ENCODE peak calls at places on chromosomes 4 and X, in seven cellular contexts. One of them, this sample, is unnamed. For H3K4me1, the result is how much of the 10 kb centered on the place peaks cover.

GRCh38 chr4:150006197-150006596 is 72.0 kb upstream of the DCLK2 start:
- DNase-seq in endothelial cell of umbilical vein: no peak
- DNase-seq in heart left ventricle: no peak
- DNase-seq in stomach: no peak
- DNase-seq in tibial nerve: no peak
- DNase-seq in IMR-90: peak
- DNase-seq in ovary: no peak
- DNase-seq in this sample: no peak

GRCh38 chrX:81925812-81926211 is 723.9 kb downstream of the SH3BGRL start:
- DNase-seq in tibial nerve: no peak
- DNase-seq in IMR-90: no peak
- DNase-seq in ovary: no peak
- DNase-seq in endothelial cell of umbilical vein: no peak
- DNase-seq in stomach: no peak
- DNase-seq in heart left ventricle: no peak
- DNase-seq in this sample: no peak

GRCh38 chrX:101462892-101463291 is 22.4 kb upstream of the ARMCX4 start:
- DNase-seq in tibial nerve: no peak
- DNase-seq in heart left ventricle: no peak
- DNase-seq in stomach: no peak
- DNase-seq in ovary: no peak
- DNase-seq in endothelial cell of umbilical vein: peak
- DNase-seq in IMR-90: peak
- DNase-seq in this sample: no peak

GRCh38 chr4:79042079-79042674 is 102.9 kb upstream of the PAQR3 start:
- DNase-seq in stomach: no peak
- DNase-seq in tibial nerve: no peak
- DNase-seq in endothelial cell of umbilical vein: peak
- DNase-seq in IMR-90: peak
- DNase-seq in heart left ventricle: no peak
- DNase-seq in ovary: no peak
- DNase-seq in this sample: no peak

GRCh38 chr4:7817877-7818675 is 121.6 kb downstream of the AFAP1 start:
- DNase-seq in ovary: peak
- DNase-seq in stomach: no peak
- DNase-seq in heart left ventricle: no peak
- DNase-seq in endothelial cell of umbilical vein: no peak
- DNase-seq in IMR-90: peak
- DNase-seq in tibial nerve: no peak
- DNase-seq in this sample: no peak

GRCh38 chr4:94758141-94758699 is 465 bp downstream of the BMPR1B start:
- DNase-seq in heart left ventricle: peak
- DNase-seq in IMR-90: no peak
- DNase-seq in stomach: no peak
- DNase-seq in ovary: peak
- DNase-seq in tibial nerve: peak
- DNase-seq in endothelial cell of umbilical vein: peak
- DNase-seq in this sample: no peak

GRCh38 chrX:132488092-132488749 is 617 bp downstream of the MBNL3 start:
- DNase-seq in stomach: no peak
- DNase-seq in IMR-90: peak
- DNase-seq in tibial nerve: no peak
- DNase-seq in endothelial cell of umbilical vein: peak
- DNase-seq in heart left ventricle: no peak
- DNase-seq in ovary: peak
- DNase-seq in this sample: no peak

GRCh38 chrX:16208601-16209000 is 41.3 kb downstream of the MAGEB17 start:
- DNase-seq in IMR-90: no peak
- DNase-seq in endothelial cell of umbilical vein: no peak
- DNase-seq in heart left ventricle: no peak
- DNase-seq in stomach: no peak
- DNase-seq in ovary: no peak
- DNase-seq in tibial nerve: no peak
- DNase-seq in this sample: no peak

GRCh38 chr4:98935633-98936032 is 6.7 kb upstream of the EIF4E start:
- DNase-seq in tibial nerve: no peak
- DNase-seq in ovary: no peak
- DNase-seq in heart left ventricle: no peak
- DNase-seq in stomach: no peak
- DNase-seq in IMR-90: no peak
- DNase-seq in endothelial cell of umbilical vein: no peak
- DNase-seq in this sample: no peak

GRCh38 chr4:126799971-126800722 is 832.6 kb upstream of the INTU start:
- DNase-seq in tibial nerve: no peak
- DNase-seq in stomach: no peak
- DNase-seq in heart left ventricle: no peak
- DNase-seq in IMR-90: peak
- DNase-seq in ovary: no peak
- DNase-seq in endothelial cell of umbilical vein: peak
- DNase-seq in this sample: no peak

GRCh38 chr4:99356992-99357391 is 4.4 kb upstream of the ADH1C start:
- DNase-seq in stomach: no peak
- DNase-seq in ovary: no peak
- DNase-seq in endothelial cell of umbilical vein: no peak
- DNase-seq in IMR-90: no peak
- DNase-seq in heart left ventricle: no peak
- DNase-seq in tibial nerve: no peak
- DNase-seq in this sample: no peak

GRCh38 chrX:17750436-17750835 is 13.1 kb downstream of the SCML1 start:
- DNase-seq in endothelial cell of umbilical vein: no peak
- DNase-seq in IMR-90: no peak
- DNase-seq in tibial nerve: no peak
- DNase-seq in stomach: no peak
- DNase-seq in ovary: no peak
- DNase-seq in heart left ventricle: no peak
- DNase-seq in this sample: no peak

GRCh38 chr4:182504440-182504839 is 261.2 kb downstream of the TENM3 start:
- DNase-seq in IMR-90: no peak
- DNase-seq in heart left ventricle: no peak
- DNase-seq in ovary: no peak
- DNase-seq in endothelial cell of umbilical vein: no peak
- DNase-seq in tibial nerve: no peak
- DNase-seq in stomach: no peak
- DNase-seq in this sample: no peak

GRCh38 chr4:42339935-42340406 is 57.3 kb upstream of the SHISA3 start:
- DNase-seq in heart left ventricle: peak
- DNase-seq in stomach: no peak
- DNase-seq in endothelial cell of umbilical vein: peak
- DNase-seq in IMR-90: peak
- DNase-seq in ovary: peak
- DNase-seq in tibial nerve: no peak
- DNase-seq in this sample: no peak

GRCh38 chrX:38437093-38437492 is 84.7 kb downstream of the OTC start:
- DNase-seq in ovary: no peak
- DNase-seq in stomach: no peak
- DNase-seq in IMR-90: peak
- DNase-seq in heart left ventricle: no peak
- DNase-seq in tibial nerve: no peak
- DNase-seq in endothelial cell of umbilical vein: no peak
- DNase-seq in this sample: no peak

GRCh38 chrX:114930227-114930626 is 87.2 kb downstream of the IL13RA2 start:
- DNase-seq in IMR-90: no peak
- DNase-seq in stomach: no peak
- DNase-seq in ovary: no peak
- DNase-seq in tibial nerve: no peak
- DNase-seq in endothelial cell of umbilical vein: no peak
- DNase-seq in heart left ventricle: no peak
- DNase-seq in this sample: no peak

GRCh38 chr4:64617813-64618212 is 208.6 kb upstream of the TECRL start:
- DNase-seq in stomach: no peak
- DNase-seq in IMR-90: no peak
- DNase-seq in tibial nerve: no peak
- DNase-seq in endothelial cell of umbilical vein: no peak
- DNase-seq in heart left ventricle: no peak
- DNase-seq in ovary: no peak
- DNase-seq in this sample: no peak

DNA sequence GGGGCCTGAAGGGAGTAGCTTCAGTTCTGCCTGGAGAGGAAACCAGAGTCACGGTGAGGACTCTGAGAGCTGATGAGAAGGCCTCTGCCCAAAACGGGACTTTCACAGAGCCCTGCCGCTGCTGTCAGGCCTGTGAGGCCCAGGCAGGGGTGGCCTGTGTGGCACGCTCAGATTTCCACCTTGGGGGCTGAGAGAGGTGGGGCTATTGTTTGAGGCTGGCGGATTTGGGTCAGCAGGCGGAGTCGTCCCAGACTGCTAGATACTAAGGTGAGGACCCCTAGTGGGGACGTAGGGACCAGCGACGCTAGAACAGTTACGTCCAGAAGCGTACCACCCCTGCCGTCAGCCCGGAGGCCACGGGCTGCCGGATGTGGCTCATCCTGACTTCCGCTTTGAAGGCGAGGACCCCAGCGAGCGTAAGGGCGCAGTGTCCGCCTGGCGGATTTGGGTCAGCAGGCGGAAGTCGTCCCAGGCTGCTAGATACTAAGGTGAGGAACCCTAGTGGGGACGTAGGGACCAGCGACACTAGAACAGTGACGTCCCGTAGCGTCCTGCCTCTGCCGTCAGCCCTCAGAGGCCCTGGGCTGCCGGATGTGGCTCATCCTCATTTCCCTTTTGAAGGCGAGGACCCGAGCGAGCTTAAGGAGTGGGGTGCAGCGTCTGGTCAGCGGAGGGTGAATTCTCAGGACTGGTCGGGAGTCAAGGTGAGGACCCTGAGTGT is at the start of gene MAGEB1:
- DNase-seq in tibial nerve: no peak
- DNase-seq in ovary: no peak
- DNase-seq in heart left ventricle: no peak
- DNase-seq in stomach: no peak
- DNase-seq in IMR-90: no peak
- DNase-seq in endothelial cell of umbilical vein: no peak
- DNase-seq in this sample: no peak
- TF ChIP-seq POLR2A in tibial nerve: no peak
- TF ChIP-seq POLR2A in ovary: no peak
- TF ChIP-seq POLR2A in heart left ventricle: no peak
- TF ChIP-seq POLR2A in stomach: no peak
- TF ChIP-seq POLR2A in IMR-90: no peak
- TF ChIP-seq POLR2A in endothelial cell of umbilical vein: no peak
- TF ChIP-seq POLR2A in this sample: no peak

DNA sequence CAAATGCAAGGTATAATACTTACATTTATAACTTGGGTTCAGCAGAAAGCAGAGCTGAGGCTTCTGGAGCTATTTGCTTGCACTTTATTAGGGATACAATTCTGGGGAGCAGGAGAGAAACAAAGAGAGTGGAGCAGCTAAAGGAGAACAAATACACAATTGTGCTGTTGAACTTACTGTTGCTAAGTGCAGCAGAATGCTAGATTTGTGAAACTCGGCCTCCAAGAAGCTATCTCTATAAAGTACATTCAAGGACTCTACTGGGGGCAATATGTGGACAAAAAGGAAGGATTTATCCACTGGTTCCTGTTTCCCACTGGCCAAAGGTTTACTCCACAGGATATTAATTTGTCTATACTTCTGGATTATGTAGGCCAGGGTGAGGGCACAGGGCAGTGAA is 86.8 kb downstream of the PPP1R2C start:
- DNase-seq in heart left ventricle: no peak
- DNase-seq in endothelial cell of umbilical vein: no peak
- DNase-seq in ovary: no peak
- DNase-seq in stomach: no peak
- DNase-seq in tibial nerve: no peak
- DNase-seq in IMR-90: no peak
- DNase-seq in this sample: no peak
- H3K4me3 ChIP-seq in heart left ventricle: no peak
- H3K4me3 ChIP-seq in endothelial cell of umbilical vein: no peak
- H3K4me3 ChIP-seq in ovary: no peak
- H3K4me3 ChIP-seq in stomach: no peak
- H3K4me3 ChIP-seq in tibial nerve: no peak
- H3K4me3 ChIP-seq in IMR-90: no peak
- H3K4me3 ChIP-seq in this sample: no peak

GRCh38 chr4:153497988-153498967 is 32.1 kb downstream of the TMEM131L start:
- DNase-seq in endothelial cell of umbilical vein: no peak
- DNase-seq in IMR-90: peak
- DNase-seq in stomach: no peak
- DNase-seq in tibial nerve: no peak
- DNase-seq in ovary: no peak
- DNase-seq in heart left ventricle: no peak
- DNase-seq in this sample: no peak

GRCh38 chr4:153497091-153497531 is 31.0 kb downstream of the TMEM131L start:
- DNase-seq in ovary: no peak
- DNase-seq in endothelial cell of umbilical vein: peak
- DNase-seq in heart left ventricle: no peak
- DNase-seq in tibial nerve: no peak
- DNase-seq in IMR-90: peak
- DNase-seq in stomach: no peak
- DNase-seq in this sample: no peak

GRCh38 chr4:153502584-153502983 is 36.4 kb downstream of the TMEM131L start:
- DNase-seq in heart left ventricle: no peak
- DNase-seq in stomach: no peak
- DNase-seq in ovary: no peak
- DNase-seq in endothelial cell of umbilical vein: no peak
- DNase-seq in IMR-90: peak
- DNase-seq in tibial nerve: no peak
- DNase-seq in this sample: no peak

GRCh38 chr4:153499005-153499404 is 32.8 kb downstream of the TMEM131L start:
- DNase-seq in tibial nerve: no peak
- DNase-seq in stomach: no peak
- DNase-seq in heart left ventricle: no peak
- DNase-seq in ovary: no peak
- DNase-seq in endothelial cell of umbilical vein: no peak
- DNase-seq in IMR-90: no peak
- DNase-seq in this sample: no peak

GRCh38 chr4:153501578-153501977 is 35.4 kb downstream of the TMEM131L start:
- DNase-seq in IMR-90: no peak
- DNase-seq in heart left ventricle: no peak
- DNase-seq in endothelial cell of umbilical vein: no peak
- DNase-seq in ovary: no peak
- DNase-seq in stomach: no peak
- DNase-seq in tibial nerve: no peak
- DNase-seq in this sample: no peak
- H3K4me1 ChIP-seq in IMR-90: under half
- H3K4me1 ChIP-seq in heart left ventricle: under half
- H3K4me1 ChIP-seq in endothelial cell of umbilical vein: under half
- H3K4me1 ChIP-seq in ovary: under half
- H3K4me1 ChIP-seq in stomach: under half
- H3K4me1 ChIP-seq in tibial nerve: under half
- H3K4me1 ChIP-seq in this sample: under half

GRCh38 chrX:120253784-120254183 is 3.2 kb downstream of the ZBTB33 start:
- DNase-seq in endothelial cell of umbilical vein: no peak
- DNase-seq in stomach: no peak
- DNase-seq in heart left ventricle: no peak
- DNase-seq in ovary: no peak
- DNase-seq in tibial nerve: no peak
- DNase-seq in IMR-90: no peak
- DNase-seq in this sample: no peak

GRCh38 chrX:120251471-120252011 is 929 bp downstream of the ZBTB33 start:
- DNase-seq in tibial nerve: no peak
- DNase-seq in ovary: peak
- DNase-seq in stomach: peak
- DNase-seq in endothelial cell of umbilical vein: peak
- DNase-seq in IMR-90: peak
- DNase-seq in heart left ventricle: no peak
- DNase-seq in this sample: peak

GRCh38 chrX:120244735-120245498 is 5.7 kb upstream of the ZBTB33 start:
- DNase-seq in endothelial cell of umbilical vein: peak
- DNase-seq in tibial nerve: peak
- DNase-seq in ovary: peak
- DNase-seq in heart left ventricle: peak
- DNase-seq in IMR-90: peak
- DNase-seq in stomach: peak
- DNase-seq in this sample: peak

GRCh38 chrX:120250522-120251271 is at the start of gene ZBTB33:
- DNase-seq in heart left ventricle: peak
- DNase-seq in tibial nerve: peak
- DNase-seq in endothelial cell of umbilical vein: peak
- DNase-seq in IMR-90: peak
- DNase-seq in stomach: peak
- DNase-seq in ovary: peak
- DNase-seq in this sample: peak
- TF ChIP-seq POLR2A in heart left ventricle: no peak
- TF ChIP-seq POLR2A in tibial nerve: no peak
- TF ChIP-seq POLR2A in endothelial cell of umbilical vein: no peak
- TF ChIP-seq POLR2A in IMR-90: peak
- TF ChIP-seq POLR2A in stomach: peak
- TF ChIP-seq POLR2A in ovary: peak
- TF ChIP-seq POLR2A in this sample: peak